ENCODE peak calls at places on chromosomes 6 and 20, in six cellular contexts. H is NCI-H1092 treated with DMSO at 0.1 percent for 48 hours, Z is ureter, K is fibroblast of pulmonary artery, V is LoVo, B is GM23248. M is an unnamed sample.
A peak's percentile ranks its signal among the peaks of the same experiment; 100 is the strongest.

GRCh38 chr6:118186676-118187567 is 279.9 kb downstream of the SLC35F1 start:
- DNase-seq in H (no peak), Z (no peak), K (peak; percentile 6), V (no peak), B (peak; percentile 10), M (no peak)

GRCh38 chr6:97947841-97948240 is 664.8 kb upstream of the MMS22L start:
- DNase-seq in H (no peak), Z (peak; percentile 50), K (peak; percentile 73), V (peak; percentile 87), B (peak; percentile 24), M (peak; percentile 33)

GRCh38 chr6:137001287-137001976 is 43.3 kb downstream of the IL20RA start:
- DNase-seq in H (peak; percentile 18), Z (no peak), K (peak; percentile 10), V (peak; percentile 89), B (no peak), M (peak; percentile 97)

GRCh38 chr20:58150772-58151171 is 77.7 kb downstream of the ANKRD60 start:
- DNase-seq in H (peak; percentile 20), Z (no peak), K (no peak), V (no peak), B (no peak), M (no peak)

GRCh38 chr20:37644605-37645004 is 49.2 kb upstream of the CTNNBL1 start:
- DNase-seq in H (no peak), Z (no peak), K (no peak), V (no peak), B (no peak), M (no peak)

GRCh38 chr6:153003294-153003645 is 761 bp upstream of the MTRF1L start:
- DNase-seq in H (peak; percentile 56), Z (no peak), K (no peak), V (peak; percentile 5), B (peak; percentile 46), M (peak; percentile 43)

GRCh38 chr6:14283600-14284235 is 166.1 kb downstream of the CD83 start:
- DNase-seq in H (no peak), Z (no peak), K (peak; percentile 28), V (no peak), B (no peak), M (no peak)

GRCh38 chr6:33632603-33633039 is 11.5 kb downstream of the ITPR3 start:
- DNase-seq in H (no peak), Z (no peak), K (peak; percentile 48), V (peak; percentile 25), B (peak; percentile 69), M (peak; percentile 57)

GRCh38 chr20:46699651-46700359 is 9.6 kb upstream of the SLC2A10 start:
- DNase-seq in H (peak; percentile 3), Z (no peak), K (peak; percentile 65), V (peak; percentile 46), B (peak; percentile 71), M (peak; percentile 53)

GRCh38 chr6:52024451-52025068 is 62.9 kb downstream of the PKHD1 start:
- DNase-seq in H (no peak), Z (no peak), K (no peak), V (no peak), B (no peak), M (no peak)

GRCh38 chr20:57787151-57787968 is 77.5 kb upstream of the PMEPA1 start:
- DNase-seq in H (no peak), Z (no peak), K (no peak), V (no peak), B (no peak), M (no peak)

GRCh38 chr6:98678481-98678880 is 155.9 kb upstream of the POU3F2 start:
- DNase-seq in H (no peak), Z (no peak), K (no peak), V (no peak), B (no peak), M (no peak)

GRCh38 chr6:143607959-143608358 is 69.8 kb upstream of the PHACTR2 start:
- DNase-seq in H (peak; percentile 11), Z (no peak), K (no peak), V (no peak), B (no peak), M (no peak)

GRCh38 chr6:111441678-111442243 is 41.3 kb downstream of the REV3L start:
- DNase-seq in H (no peak), Z (no peak), K (no peak), V (no peak), B (no peak), M (no peak)

GRCh38 chr6:90314516-90314915 is 17.9 kb upstream of the BACH2 start:
- DNase-seq in H (no peak), Z (no peak), K (no peak), V (no peak), B (no peak), M (no peak)

GRCh38 chr20:50144362-50144761 is 9.2 kb downstream of the PEDS1 start:
- DNase-seq in H (no peak), Z (no peak), K (peak; percentile 99), V (no peak), B (peak; percentile 99), M (no peak)

GRCh38 chr6:140440223-140440810 is 1065.9 kb upstream of the CITED2 start:
- DNase-seq in H (no peak), Z (no peak), K (no peak), V (no peak), B (no peak), M (no peak)

GRCh38 chr6:140320799-140321099 is 946.3 kb upstream of the CITED2 start:
- DNase-seq in H (no peak), Z (no peak), K (no peak), V (no peak), B (no peak), M (no peak)

GRCh38 chr6:166005401-166005845 is 162.2 kb downstream of the TBXT start:
- DNase-seq in H (peak; percentile 44), Z (no peak), K (peak; percentile 74), V (no peak), B (peak; percentile 60), M (no peak)